ENCODE peak calls at places on chromosomes 6 and 20, in nine cellular contexts. C, U, E, D, I, N, W, L and X are unnamed samples.

GRCh38 chr6:157632821-157633220 is 190.2 kb upstream of the SNX9 start:
- DNase-seq in W (peak; percentile 70), D (no peak), E (no peak), U (no peak), N (no peak), C (no peak), L (no peak), I (peak; percentile 34), X (peak; percentile 11)

GRCh38 chr6:169487579-169488205 is 214.1 kb downstream of the WDR27 start:
- DNase-seq in C (no peak), D (no peak), N (no peak), I (no peak), U (no peak), L (no peak), E (peak; percentile 4), W (peak; percentile 53), X (no peak)

GRCh38 chr20:51899674-51900073 is 97.4 kb upstream of the SALL4 start:
- DNase-seq in L (no peak), D (no peak), E (no peak), N (no peak), I (no peak), U (no peak), C (peak; percentile 62), W (no peak), X (no peak)

GRCh38 chr6:88972504-88973423 is 9.3 kb upstream of the RNGTT start:
- DNase-seq in D (no peak), L (no peak), N (no peak), E (no peak), W (no peak), C (no peak), I (no peak), U (no peak), X (no peak)

GRCh38 chr6:4615891-4616290 is 160.3 kb upstream of the CDYL start:
- DNase-seq in I (no peak), N (no peak), D (no peak), U (no peak), L (peak; percentile 83), E (no peak), W (peak; percentile 42), C (no peak), X (peak; percentile 52)

GRCh38 chr20:17969884-17970409 is 1.1 kb downstream of the MGME1 start:
- DNase-seq in E (peak; percentile 67), L (no peak), W (peak; percentile 65), D (no peak), N (peak; percentile 18), U (no peak), I (no peak), C (no peak), X (no peak)

GRCh38 chr6:29834564-29835436 is 7.2 kb downstream of the HLA-G start:
- DNase-seq in W (peak; percentile 16), N (peak; percentile 72), L (no peak), D (no peak), U (no peak), C (peak; percentile 50), E (peak; percentile 45), I (no peak), X (peak; percentile 84)

GRCh38 chr6:1686117-1687098 is 76.7 kb downstream of the FOXC1 start:
- DNase-seq in U (no peak), D (peak; percentile 55), C (peak; percentile 26), L (no peak), W (peak; percentile 100), N (no peak), I (peak; percentile 90), E (peak; percentile 94), X (peak; percentile 74)

GRCh38 chr20:60050193-60050960 is 92.2 kb downstream of the CDH26 start:
- DNase-seq in W (no peak), E (no peak), N (no peak), C (peak; percentile 61), D (no peak), U (no peak), I (no peak), L (no peak), X (peak; percentile 28)

GRCh38 chr20:34528921-34529297 is 12.7 kb downstream of the DYNLRB1 start:
- DNase-seq in E (peak; percentile 31), I (no peak), L (peak; percentile 81), U (no peak), W (no peak), N (no peak), C (no peak), D (no peak), X (no peak)

GRCh38 chr20:25629816-25630499 is 6.1 kb upstream of the NANP start:
- DNase-seq in W (peak; percentile 64), N (no peak), L (no peak), U (no peak), E (no peak), C (no peak), D (no peak), I (no peak), X (no peak)

GRCh38 chr6:122797537-122797936 is 8.5 kb downstream of the SMPDL3A start:
- DNase-seq in E (no peak), D (no peak), N (no peak), I (no peak), W (no peak), U (no peak), C (no peak), L (no peak), X (no peak)

GRCh38 chr6:17417817-17418216 is 24.4 kb downstream of the CAP2 start:
- DNase-seq in E (peak; percentile 95), N (no peak), I (no peak), U (no peak), L (no peak), D (no peak), C (peak; percentile 32), W (peak; percentile 99), X (no peak)